ENCODE peak calls at places on chromosomes 6 and 20, in six cellular contexts. One of them, this sample, is unnamed.

GRCh38 chr6:108897371-108897770 is 49.1 kb downstream of the ARMC2 start:
- DNase-seq in mesendoderm: no peak
- DNase-seq in neuronal stem cell: no peak
- DNase-seq in H9: no peak
- DNase-seq in H1: no peak
- DNase-seq in mesenchymal stem cell: peak; percentile 13
- DNase-seq in this sample: peak; percentile 28

GRCh38 chr6:35213824-35214756 is at the start of gene SCUBE3:
- DNase-seq in mesendoderm: peak; percentile 82
- DNase-seq in neuronal stem cell: peak; percentile 82
- DNase-seq in H9: peak; percentile 74
- DNase-seq in H1: no peak
- DNase-seq in mesenchymal stem cell: peak; percentile 50
- DNase-seq in this sample: peak; percentile 42

GRCh38 chr6:72418495-72418894 is 203.4 kb upstream of the KCNQ5 start:
- DNase-seq in mesendoderm: peak; percentile 6
- DNase-seq in neuronal stem cell: peak; percentile 9
- DNase-seq in H9: no peak
- DNase-seq in H1: no peak
- DNase-seq in mesenchymal stem cell: peak; percentile 61
- DNase-seq in this sample: peak; percentile 89

GRCh38 chr6:45681860-45682488 is 304.2 kb upstream of the SUPT3H start:
- DNase-seq in mesendoderm: peak; percentile 49
- DNase-seq in neuronal stem cell: no peak
- DNase-seq in H9: no peak
- DNase-seq in H1: no peak
- DNase-seq in mesenchymal stem cell: peak; percentile 92
- DNase-seq in this sample: no peak

GRCh38 chr20:60214901-60215522 is 256.8 kb downstream of the CDH26 start:
- DNase-seq in mesendoderm: no peak
- DNase-seq in neuronal stem cell: no peak
- DNase-seq in H9: no peak
- DNase-seq in H1: no peak
- DNase-seq in mesenchymal stem cell: no peak
- DNase-seq in this sample: no peak

GRCh38 chr6:142867988-142868818 is 76.8 kb downstream of the HIVEP2 start:
- DNase-seq in mesendoderm: no peak
- DNase-seq in neuronal stem cell: no peak
- DNase-seq in H9: no peak
- DNase-seq in H1: no peak
- DNase-seq in mesenchymal stem cell: peak; percentile 52
- DNase-seq in this sample: peak; percentile 51

GRCh38 chr6:137926207-137926731 is 59.2 kb downstream of the TNFAIP3 start:
- DNase-seq in mesendoderm: peak; percentile 93
- DNase-seq in neuronal stem cell: peak; percentile 6
- DNase-seq in H9: peak; percentile 40
- DNase-seq in H1: peak; percentile 23
- DNase-seq in mesenchymal stem cell: peak; percentile 90
- DNase-seq in this sample: peak; percentile 92

GRCh38 chr20:59576216-59576953 is 28.0 kb upstream of the PHACTR3 start:
- DNase-seq in mesendoderm: peak; percentile 22
- DNase-seq in neuronal stem cell: no peak
- DNase-seq in H9: peak; percentile 62
- DNase-seq in H1: no peak
- DNase-seq in mesenchymal stem cell: no peak
- DNase-seq in this sample: no peak

GRCh38 chr6:140462495-140463311 is 1088.3 kb upstream of the CITED2 start:
- DNase-seq in mesendoderm: peak; percentile 78
- DNase-seq in neuronal stem cell: no peak
- DNase-seq in H9: no peak
- DNase-seq in H1: no peak
- DNase-seq in mesenchymal stem cell: peak; percentile 57
- DNase-seq in this sample: peak; percentile 53

GRCh38 chr6:100160913-100161312 is 166.9 kb upstream of the MCHR2 start:
- DNase-seq in mesendoderm: peak; percentile 73
- DNase-seq in neuronal stem cell: no peak
- DNase-seq in H9: peak; percentile 78
- DNase-seq in H1: peak; percentile 39
- DNase-seq in mesenchymal stem cell: no peak
- DNase-seq in this sample: no peak

GRCh38 chr6:3913077-3913957 is 64.1 kb downstream of the FAM50B start:
- DNase-seq in mesendoderm: peak; percentile 37
- DNase-seq in neuronal stem cell: no peak
- DNase-seq in H9: no peak
- DNase-seq in H1: no peak
- DNase-seq in mesenchymal stem cell: peak; percentile 80
- DNase-seq in this sample: peak; percentile 99

GRCh38 chr6:16522937-16523336 is 238.3 kb downstream of the ATXN1 start:
- DNase-seq in mesendoderm: no peak
- DNase-seq in neuronal stem cell: no peak
- DNase-seq in H9: no peak
- DNase-seq in H1: no peak
- DNase-seq in mesenchymal stem cell: no peak
- DNase-seq in this sample: no peak

GRCh38 chr6:49541210-49541724 is 9.2 kb upstream of the C6orf141 start:
- DNase-seq in mesendoderm: peak; percentile 40
- DNase-seq in neuronal stem cell: no peak
- DNase-seq in H9: no peak
- DNase-seq in H1: no peak
- DNase-seq in mesenchymal stem cell: peak; percentile 90
- DNase-seq in this sample: peak; percentile 52

GRCh38 chr6:38054526-38054925 is 235.0 kb downstream of the ZFAND3 start:
- DNase-seq in mesendoderm: no peak
- DNase-seq in neuronal stem cell: no peak
- DNase-seq in H9: no peak
- DNase-seq in H1: no peak
- DNase-seq in mesenchymal stem cell: no peak
- DNase-seq in this sample: no peak

GRCh38 chr6:143514996-143515760 is 3.7 kb upstream of the FUCA2 start:
- DNase-seq in mesendoderm: no peak
- DNase-seq in neuronal stem cell: no peak
- DNase-seq in H9: no peak
- DNase-seq in H1: no peak
- DNase-seq in mesenchymal stem cell: no peak
- DNase-seq in this sample: no peak

GRCh38 chr6:101391772-101392560 is 1.5 kb upstream of the GRIK2 start:
- DNase-seq in mesendoderm: peak; percentile 42
- DNase-seq in neuronal stem cell: no peak
- DNase-seq in H9: peak; percentile 39
- DNase-seq in H1: no peak
- DNase-seq in mesenchymal stem cell: no peak
- DNase-seq in this sample: no peak

GRCh38 chr6:53862517-53863457 is 68.0 kb downstream of the LRRC1 start:
- DNase-seq in mesendoderm: peak; percentile 14
- DNase-seq in neuronal stem cell: no peak
- DNase-seq in H9: no peak
- DNase-seq in H1: no peak
- DNase-seq in mesenchymal stem cell: no peak
- DNase-seq in this sample: peak; percentile 93
- H2AK5ac ChIP-seq in mesendoderm: no peak overlapping the region
- H2AK5ac ChIP-seq in neuronal stem cell: no peak overlapping the region
- H2AK5ac ChIP-seq in H9: no peak overlapping the region
- H2AK5ac ChIP-seq in H1: no peak overlapping the region
- H2AK5ac ChIP-seq in mesenchymal stem cell: no peak overlapping the region
- H2AK5ac ChIP-seq in this sample: no peak overlapping the region

GRCh38 chr20:23959054-23959453 is 29.5 kb downstream of the GGTLC1 start:
- DNase-seq in mesendoderm: no peak
- DNase-seq in neuronal stem cell: no peak
- DNase-seq in H9: no peak
- DNase-seq in H1: no peak
- DNase-seq in mesenchymal stem cell: no peak
- DNase-seq in this sample: no peak
- H2BK15ac ChIP-seq in mesendoderm: no peak overlapping the region
- H2BK15ac ChIP-seq in neuronal stem cell: no peak overlapping the region
- H2BK15ac ChIP-seq in H9: no peak overlapping the region
- H2BK15ac ChIP-seq in H1: no peak overlapping the region
- H2BK15ac ChIP-seq in mesenchymal stem cell: no peak overlapping the region
- H2BK15ac ChIP-seq in this sample: no peak overlapping the region

DNA sequence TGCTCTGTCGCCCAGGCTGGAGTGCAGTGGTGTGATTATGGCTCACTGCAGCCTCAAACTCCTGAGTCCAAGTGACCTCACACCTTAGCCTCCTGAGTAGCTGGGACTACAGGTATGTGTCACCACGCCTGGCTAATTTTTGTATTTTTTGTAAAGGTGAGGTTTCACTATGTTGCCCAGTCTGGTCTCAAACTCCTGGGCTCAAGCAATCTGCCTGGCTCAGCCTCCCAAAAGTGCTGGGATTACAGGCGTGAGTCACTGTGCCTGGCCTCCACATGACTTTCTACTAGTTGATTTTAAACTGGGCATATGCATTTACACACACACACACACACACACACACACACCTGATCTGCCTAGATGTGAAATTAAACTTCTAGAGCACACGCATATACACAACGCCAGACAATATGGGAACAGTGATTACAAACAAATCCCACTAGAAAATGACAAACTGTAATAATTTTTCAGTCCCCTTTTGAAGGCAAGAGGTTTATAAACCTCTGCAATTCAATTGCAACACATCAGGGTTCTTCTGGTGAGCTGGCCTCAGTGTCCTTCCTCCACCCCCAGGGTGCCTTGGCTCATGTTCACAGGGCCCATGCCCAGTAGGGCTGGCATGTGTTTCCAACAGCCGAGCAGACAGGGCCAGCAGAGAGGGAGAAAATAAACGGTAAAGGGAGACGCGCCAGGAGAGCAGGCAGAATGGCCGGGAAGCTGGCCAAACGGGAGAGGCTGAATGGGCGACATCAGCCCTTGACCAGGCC is 31.2 kb downstream of the PARD6B start:
- DNase-seq in mesendoderm: no peak
- DNase-seq in neuronal stem cell: no peak
- DNase-seq in H9: no peak
- DNase-seq in H1: no peak
- DNase-seq in mesenchymal stem cell: no peak
- DNase-seq in this sample: peak; percentile 76
- H2AK5ac ChIP-seq in mesendoderm: no peak overlapping the region
- H2AK5ac ChIP-seq in neuronal stem cell: no peak overlapping the region
- H2AK5ac ChIP-seq in H9: no peak overlapping the region
- H2AK5ac ChIP-seq in H1: no peak overlapping the region
- H2AK5ac ChIP-seq in mesenchymal stem cell: peak overlapping the region; percentile 79
- H2AK5ac ChIP-seq in this sample: peak overlapping the region; percentile 36

GRCh38 chr6:125153541-125154183 is at the start of gene TPD52L1:
- DNase-seq in mesendoderm: peak; percentile 85
- DNase-seq in neuronal stem cell: peak; percentile 48
- DNase-seq in H9: peak; percentile 89
- DNase-seq in H1: peak; percentile 47
- DNase-seq in mesenchymal stem cell: peak; percentile 65
- DNase-seq in this sample: peak; percentile 60
- H2BK15ac ChIP-seq in mesendoderm: no peak within 1 kb of the TSS
- H2BK15ac ChIP-seq in neuronal stem cell: peak within 1 kb of the TSS; percentile 70
- H2BK15ac ChIP-seq in H9: no peak within 1 kb of the TSS
- H2BK15ac ChIP-seq in H1: no peak within 1 kb of the TSS
- H2BK15ac ChIP-seq in mesenchymal stem cell: peak within 1 kb of the TSS; percentile 70
- H2BK15ac ChIP-seq in this sample: no peak within 1 kb of the TSS

GRCh38 chr6:158005626-158006180 is 24.0 kb downstream of the SYNJ2 start:
- DNase-seq in mesendoderm: no peak
- DNase-seq in neuronal stem cell: no peak
- DNase-seq in H9: no peak
- DNase-seq in H1: no peak
- DNase-seq in mesenchymal stem cell: no peak
- DNase-seq in this sample: no peak
- H2AK5ac ChIP-seq in mesendoderm: no peak overlapping the region
- H2AK5ac ChIP-seq in neuronal stem cell: peak overlapping the region; percentile 41
- H2AK5ac ChIP-seq in H9: no peak overlapping the region
- H2AK5ac ChIP-seq in H1: no peak overlapping the region
- H2AK5ac ChIP-seq in mesenchymal stem cell: no peak overlapping the region
- H2AK5ac ChIP-seq in this sample: peak overlapping the region; percentile 40

GRCh38 chr6:83167726-83168278 is 25.3 kb downstream of the PGM3 start:
- DNase-seq in mesendoderm: no peak
- DNase-seq in neuronal stem cell: no peak
- DNase-seq in H9: no peak
- DNase-seq in H1: no peak
- DNase-seq in mesenchymal stem cell: no peak
- DNase-seq in this sample: no peak
- H2BK15ac ChIP-seq in mesendoderm: no peak overlapping the region
- H2BK15ac ChIP-seq in neuronal stem cell: no peak overlapping the region
- H2BK15ac ChIP-seq in H9: no peak overlapping the region
- H2BK15ac ChIP-seq in H1: no peak overlapping the region
- H2BK15ac ChIP-seq in mesenchymal stem cell: no peak overlapping the region
- H2BK15ac ChIP-seq in this sample: no peak overlapping the region

DNA sequence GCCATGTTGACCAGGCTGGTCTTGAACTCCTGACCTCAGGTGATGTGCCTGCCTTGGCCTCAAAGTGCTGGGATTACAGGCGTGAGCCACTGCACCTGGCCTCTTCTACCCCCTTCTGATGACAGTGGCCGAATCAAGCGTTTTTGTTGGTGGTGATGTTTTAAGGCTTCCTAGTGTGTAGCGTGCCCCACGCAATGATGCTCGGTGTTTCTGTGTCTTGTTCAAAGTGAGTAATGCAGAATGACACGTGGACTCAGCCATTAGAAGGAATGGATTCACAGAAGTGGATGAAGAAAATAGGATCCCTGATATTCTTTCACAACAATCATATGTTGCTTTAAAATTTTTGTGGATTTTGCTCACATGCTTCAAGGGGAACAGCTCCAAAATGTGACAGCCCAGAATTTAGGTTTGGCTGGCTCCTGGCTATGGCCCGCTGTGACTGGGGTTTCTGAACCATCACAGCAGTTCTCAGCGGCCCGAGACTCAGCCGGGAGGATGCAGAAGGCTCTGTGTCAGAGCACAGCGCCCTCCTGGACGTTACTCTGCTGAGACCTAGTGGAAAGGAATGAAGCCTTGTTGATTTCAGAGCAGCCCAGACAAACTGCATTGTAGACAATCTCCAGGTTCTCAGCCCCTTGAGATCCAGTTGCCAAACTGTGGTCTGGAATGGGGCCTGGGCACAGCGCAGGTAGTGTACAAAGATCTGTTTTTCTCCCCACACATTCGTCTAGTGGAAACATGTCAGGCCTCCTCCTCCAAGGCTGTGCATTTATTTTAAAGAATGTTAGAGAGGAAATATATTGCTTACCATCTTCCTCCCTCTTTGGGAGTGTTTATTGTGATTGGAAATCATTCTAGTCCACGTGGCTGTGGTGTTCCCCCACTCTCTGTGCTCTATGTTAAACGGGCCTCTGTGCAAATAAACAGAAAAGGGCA is 57.5 kb upstream of the TIAM2 start:
- DNase-seq in mesendoderm: peak; percentile 50
- DNase-seq in neuronal stem cell: no peak
- DNase-seq in H9: peak; percentile 47
- DNase-seq in H1: no peak
- DNase-seq in mesenchymal stem cell: peak; percentile 13
- DNase-seq in this sample: peak; percentile 77
- H2AK5ac ChIP-seq in mesendoderm: no peak overlapping the region
- H2AK5ac ChIP-seq in neuronal stem cell: no peak overlapping the region
- H2AK5ac ChIP-seq in H9: no peak overlapping the region
- H2AK5ac ChIP-seq in H1: no peak overlapping the region
- H2AK5ac ChIP-seq in mesenchymal stem cell: no peak overlapping the region
- H2AK5ac ChIP-seq in this sample: peak overlapping the region; percentile 89

DNA sequence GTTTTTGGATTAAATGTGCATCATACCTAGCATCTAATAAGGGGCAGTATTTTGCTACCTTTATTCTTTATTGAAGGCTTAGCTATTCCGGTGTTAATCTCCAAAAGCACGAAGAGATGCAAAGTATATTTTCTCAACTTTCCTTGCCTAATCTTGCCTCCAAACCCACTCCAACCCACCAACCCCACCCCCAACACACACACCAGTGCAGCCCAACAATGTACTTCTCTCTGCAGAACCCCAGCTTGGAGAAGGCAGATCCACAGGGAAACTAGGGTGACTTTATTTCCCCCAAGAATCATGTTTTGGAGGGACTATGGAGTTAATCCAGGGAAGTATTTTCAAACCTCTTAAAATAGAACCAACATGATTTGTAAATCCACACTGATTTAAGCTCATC is 73.6 kb downstream of the ZMYND8 start:
- DNase-seq in mesendoderm: no peak
- DNase-seq in neuronal stem cell: no peak
- DNase-seq in H9: no peak
- DNase-seq in H1: no peak
- DNase-seq in mesenchymal stem cell: no peak
- DNase-seq in this sample: no peak
- H2BK15ac ChIP-seq in mesendoderm: no peak overlapping the region
- H2BK15ac ChIP-seq in neuronal stem cell: no peak overlapping the region
- H2BK15ac ChIP-seq in H9: no peak overlapping the region
- H2BK15ac ChIP-seq in H1: no peak overlapping the region
- H2BK15ac ChIP-seq in mesenchymal stem cell: no peak overlapping the region
- H2BK15ac ChIP-seq in this sample: no peak overlapping the region

This sample was measured in IMR-90.